ENCODE peak calls at places on chromosomes 3 and 15, in ten cellular contexts. L, B, X, V, I, E, F, J, D and R are unnamed samples.

GRCh38 chr3:115336836-115337235 is 189.7 kb upstream of the ZBTB20 start:
- DNase-seq in E (no peak), J (no peak), B (no peak), L (no peak), D (no peak), I (no peak), X (no peak), F (no peak), V (no peak), R (no peak)

GRCh38 chr3:133535971-133536634 is 37.4 kb upstream of the CDV3 start:
- DNase-seq in V (no peak), J (no peak), X (no peak), L (no peak), I (no peak), E (no peak), B (no peak), D (peak; percentile 96), F (no peak), R (no peak)

GRCh38 chr15:77901251-77901881 is 176.1 kb downstream of the TBC1D2B start:
- DNase-seq in F (no peak), V (no peak), L (no peak), X (no peak), I (no peak), D (no peak), E (no peak), J (no peak), B (no peak), R (no peak)

GRCh38 chr15:99437315-99438221 is 128.2 kb upstream of the MEF2A start:
- DNase-seq in D (no peak), L (no peak), B (no peak), E (no peak), F (no peak), X (no peak), J (peak; percentile 2), I (peak; percentile 18), V (no peak), R (no peak)

GRCh38 chr3:159835126-159835525 is 153.5 kb upstream of the IL12A start:
- DNase-seq in I (no peak), F (no peak), V (no peak), X (no peak), D (no peak), E (no peak), L (no peak), J (no peak), B (no peak), R (no peak)

GRCh38 chr3:170697131-170697530 is 111.3 kb upstream of the SLC7A14 start:
- DNase-seq in E (no peak), L (no peak), F (no peak), D (no peak), I (no peak), B (no peak), J (no peak), X (no peak), V (no peak), R (no peak)

GRCh38 chr3:57026918-57027317 is 33.5 kb upstream of the SPATA12 start:
- DNase-seq in J (no peak), D (peak; percentile 58), F (no peak), X (peak; percentile 46), L (no peak), V (no peak), B (no peak), I (no peak), E (no peak), R (no peak)

GRCh38 chr3:105504440-105504951 is 137.8 kb downstream of the ALCAM start:
- DNase-seq in B (no peak), E (no peak), J (no peak), L (no peak), V (no peak), X (peak; percentile 91), F (no peak), D (no peak), I (no peak), R (no peak)

GRCh38 chr15:51323749-51324148 is 14.6 kb downstream of the CYP19A1 start:
- DNase-seq in X (no peak), F (no peak), V (no peak), E (no peak), I (no peak), J (no peak), B (no peak), L (no peak), D (no peak), R (no peak)

GRCh38 chr15:60605879-60606304 is 127.0 kb upstream of the ICE2 start:
- DNase-seq in B (no peak), V (no peak), I (no peak), F (no peak), E (no peak), D (peak; percentile 89), L (no peak), J (no peak), X (no peak), R (no peak)

GRCh38 chr15:78093242-78094020 is 1.1 kb downstream of the SH2D7 start:
- DNase-seq in E (no peak), L (no peak), F (no peak), V (no peak), B (no peak), I (no peak), D (peak; percentile 90), J (no peak), X (no peak), R (no peak)

GRCh38 chr15:81194723-81195122 is 2.0 kb upstream of the IL16 start:
- DNase-seq in L (no peak), E (no peak), V (no peak), X (no peak), F (no peak), B (no peak), J (no peak), D (no peak), I (no peak), R (no peak)

GRCh38 chr3:132597660-132598059 is 590 bp downstream of the ACKR4 start:
- DNase-seq in B (no peak), E (no peak), F (no peak), D (no peak), L (no peak), J (no peak), V (no peak), I (no peak), X (no peak), R (no peak)

GRCh38 chr3:58059349-58060321 is 51.4 kb downstream of the FLNB start:
- DNase-seq in J (no peak), B (no peak), X (no peak), L (no peak), F (no peak), V (no peak), E (no peak), I (no peak), D (peak; percentile 87), R (no peak)

GRCh38 chr15:68572921-68573320 is 5.9 kb upstream of the CORO2B start:
- DNase-seq in X (no peak), E (no peak), B (no peak), F (no peak), V (no peak), I (no peak), D (no peak), L (no peak), J (no peak), R (no peak)

GRCh38 chr3:33660035-33660434 is 58.0 kb downstream of the CLASP2 start:
- DNase-seq in L (no peak), B (no peak), D (no peak), X (no peak), J (no peak), V (no peak), F (no peak), E (no peak), I (no peak), R (no peak)

GRCh38 chr15:43977072-43977884 is 150.5 kb downstream of the WDR76 start:
- DNase-seq in E (no peak), V (peak; percentile 12), X (no peak), I (no peak), L (no peak), D (no peak), J (no peak), F (no peak), B (no peak), R (no peak)

GRCh38 chr15:73476704-73477216 is 33.8 kb downstream of the REC114 start:
- DNase-seq in E (no peak), B (no peak), V (no peak), I (no peak), X (no peak), D (no peak), L (no peak), F (no peak), J (no peak), R (no peak)

GRCh38 chr3:71447803-71448202 is 135.7 kb downstream of the FOXP1 start:
- DNase-seq in I (no peak), F (no peak), L (no peak), B (no peak), X (no peak), E (no peak), D (peak; percentile 23), J (no peak), V (no peak), R (no peak)

GRCh38 chr15:47289667-47290066 is 427.6 kb upstream of the SEMA6D start:
- DNase-seq in X (no peak), J (no peak), E (no peak), V (no peak), B (no peak), D (no peak), L (no peak), I (no peak), F (no peak), R (peak; percentile 24)

GRCh38 chr3:51819709-51820406 is 40.8 kb upstream of the IQCF6 start:
- DNase-seq in E (peak; percentile 29), I (no peak), X (peak; percentile 9), L (no peak), J (no peak), F (no peak), V (no peak), B (no peak), D (no peak), R (peak; percentile 54)

GRCh38 chr3:177835917-177836316 is 638.6 kb upstream of the TBL1XR1 start:
- DNase-seq in X (no peak), V (no peak), I (no peak), E (no peak), D (peak; percentile 98), J (no peak), F (no peak), B (no peak), L (no peak), R (peak; percentile 20)

GRCh38 chr3:69959581-69959980 is 40.0 kb upstream of the SAMMSON start:
- DNase-seq in D (no peak), L (no peak), X (no peak), F (no peak), E (no peak), B (no peak), V (no peak), J (no peak), I (no peak), R (no peak)

GRCh38 chr15:82625136-82625535 is 22.0 kb downstream of the CPEB1 start:
- DNase-seq in F (no peak), E (no peak), V (no peak), D (no peak), B (no peak), X (no peak), I (no peak), J (no peak), L (no peak), R (no peak)

GRCh38 chr3:129087138-129087702 is 26.6 kb downstream of the GP9 start:
- DNase-seq in I (no peak), V (no peak), L (no peak), J (peak; percentile 72), X (no peak), F (no peak), B (peak; percentile 33), D (peak; percentile 11), E (no peak), R (no peak)

GRCh38 chr15:55170361-55170760 is 26.4 kb downstream of the RSL24D1 start:
- DNase-seq in E (no peak), I (no peak), B (no peak), V (no peak), J (no peak), D (no peak), X (no peak), L (no peak), F (no peak), R (no peak)

GRCh38 chr15:100760357-100760903 is 119.2 kb upstream of the ALDH1A3 start:
- DNase-seq in L (no peak), B (no peak), E (no peak), V (no peak), D (no peak), X (no peak), F (no peak), J (no peak), I (no peak), R (no peak)

GRCh38 chr3:119295816-119296484 is 1.8 kb downstream of the ARHGAP31 start:
- DNase-seq in E (no peak), B (no peak), V (no peak), I (no peak), L (no peak), D (peak; percentile 41), X (no peak), F (no peak), J (no peak), R (no peak)